ENCODE peak calls at places on chromosomes 3 and 15, in ten cellular contexts. U is stomach; S is lung; G is CD8-positive, alpha-beta T cell; T is A549; F is left lung; P is AG04450; X is AG10803; I is GM12865; Z is ovary. R is an unnamed sample.

GRCh38 chr15:51917493-51917892 is 54.1 kb downstream of the LEO1 start:
- DNase-seq in P (no peak), I (peak; percentile 17), F (no peak), S (peak; percentile 55), G (no peak), Z (no peak), U (no peak), X (no peak), T (peak; percentile 44), R (no peak)

GRCh38 chr3:174614046-174614445 is 245.1 kb upstream of the NAALADL2 start:
- DNase-seq in U (no peak), T (no peak), F (no peak), G (no peak), X (no peak), I (no peak), Z (no peak), P (no peak), S (no peak), R (no peak)

GRCh38 chr3:159751141-159751540 is 237.5 kb upstream of the IL12A start:
- DNase-seq in G (no peak), T (no peak), F (no peak), X (peak; percentile 45), U (no peak), Z (no peak), I (no peak), P (no peak), S (no peak), R (peak; percentile 29)

GRCh38 chr3:169340055-169340454 is 323.5 kb downstream of the MECOM start:
- DNase-seq in Z (no peak), X (no peak), P (no peak), G (no peak), T (no peak), U (no peak), S (no peak), I (no peak), F (no peak), R (no peak)

GRCh38 chr15:52788099-52788986 is 1.8 kb downstream of the ONECUT1 start:
- DNase-seq in X (no peak), Z (no peak), U (no peak), P (no peak), T (no peak), I (no peak), S (no peak), F (no peak), G (no peak), R (no peak)

GRCh38 chr3:138062037-138062436 is 52.1 kb downstream of the CLDN18 start:
- DNase-seq in T (no peak), P (no peak), S (no peak), F (no peak), G (no peak), Z (no peak), X (no peak), I (no peak), U (no peak), R (no peak)

GRCh38 chr3:116579843-116580242 is 129.7 kb upstream of the TUSC7 start:
- DNase-seq in G (no peak), I (peak; percentile 1), X (peak; percentile 1), T (no peak), S (no peak), U (no peak), P (no peak), F (no peak), Z (no peak), R (no peak)

GRCh38 chr3:195084746-195085145 is 186.2 kb downstream of the XXYLT1 start:
- DNase-seq in U (no peak), F (no peak), P (no peak), G (no peak), I (no peak), X (no peak), S (no peak), Z (no peak), T (no peak), R (no peak)

GRCh38 chr3:157786216-157786615 is 283.0 kb upstream of the VEPH1 start:
- DNase-seq in S (no peak), T (no peak), P (peak; percentile 53), F (no peak), U (no peak), I (no peak), G (no peak), Z (no peak), X (peak; percentile 97), R (peak; percentile 85)

GRCh38 chr3:182949688-182950087 is 30.6 kb downstream of the DCUN1D1 start:
- DNase-seq in G (no peak), P (no peak), U (no peak), T (no peak), S (no peak), I (no peak), F (no peak), X (no peak), Z (no peak), R (no peak)

GRCh38 chr15:45431502-45431901 is 53.2 kb upstream of the GATM start:
- DNase-seq in P (no peak), T (no peak), X (no peak), Z (no peak), U (no peak), G (no peak), I (no peak), S (no peak), F (no peak), R (no peak)

GRCh38 chr3:67015702-67016500 is 17.8 kb downstream of the KBTBD8 start:
- DNase-seq in X (no peak), F (no peak), S (no peak), G (no peak), Z (no peak), T (no peak), P (no peak), I (no peak), U (no peak), R (no peak)

GRCh38 chr3:61877359-61877770 is 316.0 kb downstream of the PTPRG start:
- DNase-seq in I (peak; percentile 9), G (no peak), S (no peak), Z (no peak), F (no peak), P (no peak), U (no peak), X (peak; percentile 71), T (peak; percentile 3), R (peak; percentile 23)

GRCh38 chr3:5197470-5198312 is 10.2 kb downstream of the EDEM1 start:
- DNase-seq in F (no peak), U (no peak), G (no peak), I (peak; percentile 87), T (no peak), P (no peak), S (no peak), Z (no peak), X (peak; percentile 76), R (no peak)

GRCh38 chr3:146159616-146160232 is 1.3 kb downstream of the PLOD2 start:
- DNase-seq in X (no peak), G (no peak), U (no peak), I (peak; percentile 40), F (no peak), Z (no peak), S (no peak), P (no peak), T (no peak), R (no peak)

GRCh38 chr3:14410501-14411165 is 8.2 kb downstream of the SLC6A6 start:
- DNase-seq in X (peak; percentile 91), S (peak; percentile 83), P (peak; percentile 53), I (peak; percentile 60), F (peak; percentile 87), U (peak; percentile 58), T (peak; percentile 87), G (no peak), Z (no peak), R (peak; percentile 83)

GRCh38 chr3:14413381-14414071 is 11.1 kb downstream of the SLC6A6 start:
- DNase-seq in S (peak; percentile 86), I (no peak), T (no peak), G (no peak), U (no peak), Z (no peak), P (no peak), X (no peak), F (peak; percentile 85), R (no peak)

GRCh38 chr3:14412831-14413380 is 10.5 kb downstream of the SLC6A6 start:
- DNase-seq in Z (peak; percentile 87), G (no peak), T (no peak), P (no peak), F (no peak), X (no peak), I (no peak), U (no peak), S (no peak), R (no peak)

GRCh38 chr3:14411166-14411526 is 8.7 kb downstream of the SLC6A6 start:
- DNase-seq in I (no peak), T (no peak), P (no peak), F (no peak), G (no peak), Z (no peak), X (no peak), S (peak; percentile 80), U (peak; percentile 84), R (no peak)

GRCh38 chr3:14411988-14412387 is 9.6 kb downstream of the SLC6A6 start:
- DNase-seq in X (no peak), P (no peak), F (no peak), T (no peak), Z (no peak), U (no peak), I (no peak), S (no peak), G (no peak), R (no peak)
- TF ChIP-seq CTCF in X (no peak), P (peak; percentile 32), F (no peak), T (no peak), Z (no peak), U (no peak), I (no peak), S (no peak), G (no peak), R (peak; percentile 11)

GRCh38 chr15:92393287-92393993 is at the start of gene ST8SIA2:
- DNase-seq in X (peak; percentile 40), T (no peak), U (no peak), I (no peak), S (no peak), P (no peak), F (no peak), G (no peak), Z (no peak), R (no peak)
- H3K4me3 ChIP-seq in X (peak within 1 kb of the TSS; percentile 66), T (peak within 1 kb of the TSS; percentile 43), U (peak within 1 kb of the TSS; percentile 24), I (no peak within 1 kb of the TSS), S (no peak within 1 kb of the TSS), P (peak within 1 kb of the TSS; percentile 32), F (no peak within 1 kb of the TSS), G (no peak within 1 kb of the TSS), Z (no peak within 1 kb of the TSS), R (peak within 1 kb of the TSS; percentile 32)

DNA sequence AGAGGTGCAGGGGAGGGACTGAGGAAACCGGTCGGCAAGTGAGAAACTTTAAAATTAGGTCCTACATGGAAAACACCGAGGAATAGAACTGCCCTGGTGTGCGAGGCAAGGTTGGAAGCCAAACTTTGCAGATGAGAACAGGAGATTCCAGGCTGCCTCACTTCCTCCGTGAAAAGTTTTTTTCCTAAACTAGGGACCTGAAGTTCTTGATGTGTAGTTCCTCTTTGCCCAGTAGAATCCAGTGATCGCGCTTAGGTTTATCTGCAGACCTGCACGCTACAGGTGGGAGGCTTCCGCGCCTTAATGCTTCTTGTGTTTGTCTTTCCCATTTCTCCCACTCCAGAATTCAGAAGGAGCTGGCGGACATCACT is 5.3 kb downstream of the UBE2E1 start:
- DNase-seq in F (no peak), G (no peak), P (no peak), Z (no peak), X (peak; percentile 7), I (peak; percentile 49), T (no peak), S (no peak), U (no peak), R (no peak)
- TF ChIP-seq CTCF in F (no peak), G (no peak), P (no peak), Z (no peak), X (no peak), I (no peak), T (peak; percentile 6), S (no peak), U (no peak), R (no peak)

GRCh38 chr3:129196601-129197000 is 12.9 kb upstream of the CNBP start:
- DNase-seq in G (no peak), F (no peak), X (no peak), I (no peak), S (no peak), Z (no peak), T (no peak), P (no peak), U (no peak), R (no peak)
- H3K4me3 ChIP-seq in G (no peak overlapping the region), F (no peak overlapping the region), X (no peak overlapping the region), I (no peak overlapping the region), S (no peak overlapping the region), Z (no peak overlapping the region), T (no peak overlapping the region), P (no peak overlapping the region), U (no peak overlapping the region), R (no peak overlapping the region)